ENCODE peak calls at places on chromosome 14, in six cellular contexts. One of them, this sample, is unnamed.

GRCh38 chr14:34018564-34019244 is 67.8 kb upstream of the EGLN3 start:
- DNase-seq in dorsolateral prefrontal cortex: peak
- DNase-seq in esophagus muscularis mucosa: peak
- DNase-seq in IMR-90: no peak
- DNase-seq in psoas muscle: peak
- DNase-seq in OCI-LY7: no peak
- DNase-seq in this sample: peak

GRCh38 chr14:67569011-67569650 is 30.9 kb downstream of the PIGH start:
- DNase-seq in dorsolateral prefrontal cortex: peak
- DNase-seq in esophagus muscularis mucosa: no peak
- DNase-seq in IMR-90: no peak
- DNase-seq in psoas muscle: no peak
- DNase-seq in OCI-LY7: peak
- DNase-seq in this sample: no peak

GRCh38 chr14:94041551-94042346 is 15.6 kb downstream of the OTUB2 start:
- DNase-seq in dorsolateral prefrontal cortex: no peak
- DNase-seq in esophagus muscularis mucosa: no peak
- DNase-seq in IMR-90: peak
- DNase-seq in psoas muscle: no peak
- DNase-seq in OCI-LY7: no peak
- DNase-seq in this sample: peak

GRCh38 chr14:94665121-94665520 is 52.9 kb downstream of the SERPINA3 start:
- DNase-seq in dorsolateral prefrontal cortex: no peak
- DNase-seq in esophagus muscularis mucosa: no peak
- DNase-seq in IMR-90: peak
- DNase-seq in psoas muscle: no peak
- DNase-seq in OCI-LY7: no peak
- DNase-seq in this sample: peak

GRCh38 chr14:55739967-55740707 is 160.1 kb downstream of the KTN1 start:
- DNase-seq in dorsolateral prefrontal cortex: no peak
- DNase-seq in esophagus muscularis mucosa: no peak
- DNase-seq in IMR-90: no peak
- DNase-seq in psoas muscle: peak
- DNase-seq in OCI-LY7: no peak
- DNase-seq in this sample: no peak

GRCh38 chr14:69687963-69688649 is 76.7 kb downstream of the SUSD6 start:
- DNase-seq in dorsolateral prefrontal cortex: peak
- DNase-seq in esophagus muscularis mucosa: no peak
- DNase-seq in IMR-90: no peak
- DNase-seq in psoas muscle: no peak
- DNase-seq in OCI-LY7: no peak
- DNase-seq in this sample: no peak

GRCh38 chr14:35964736-35965135 is 138.6 kb downstream of the BRMS1L start:
- DNase-seq in dorsolateral prefrontal cortex: no peak
- DNase-seq in esophagus muscularis mucosa: peak
- DNase-seq in IMR-90: no peak
- DNase-seq in psoas muscle: no peak
- DNase-seq in OCI-LY7: no peak
- DNase-seq in this sample: no peak

GRCh38 chr14:98194821-98195220 is 1077.2 kb downstream of the BCL11B start:
- DNase-seq in dorsolateral prefrontal cortex: no peak
- DNase-seq in esophagus muscularis mucosa: no peak
- DNase-seq in IMR-90: no peak
- DNase-seq in psoas muscle: no peak
- DNase-seq in OCI-LY7: no peak
- DNase-seq in this sample: no peak

GRCh38 chr14:31435276-31435675 is 14.9 kb upstream of the HEATR5A start:
- DNase-seq in dorsolateral prefrontal cortex: no peak
- DNase-seq in esophagus muscularis mucosa: no peak
- DNase-seq in IMR-90: peak
- DNase-seq in psoas muscle: no peak
- DNase-seq in OCI-LY7: no peak
- DNase-seq in this sample: peak

GRCh38 chr14:81178063-81178462 is 42.7 kb downstream of the GTF2A1 start:
- DNase-seq in dorsolateral prefrontal cortex: no peak
- DNase-seq in esophagus muscularis mucosa: no peak
- DNase-seq in IMR-90: no peak
- DNase-seq in psoas muscle: no peak
- DNase-seq in OCI-LY7: no peak
- DNase-seq in this sample: no peak

GRCh38 chr14:49581209-49581960 is 4.8 kb downstream of the RPS29 start:
- DNase-seq in dorsolateral prefrontal cortex: no peak
- DNase-seq in esophagus muscularis mucosa: no peak
- DNase-seq in IMR-90: no peak
- DNase-seq in psoas muscle: no peak
- DNase-seq in OCI-LY7: no peak
- DNase-seq in this sample: no peak

GRCh38 chr14:64762044-64763034 is 58.1 kb downstream of the PLEKHG3 start:
- DNase-seq in dorsolateral prefrontal cortex: peak
- DNase-seq in esophagus muscularis mucosa: no peak
- DNase-seq in IMR-90: peak
- DNase-seq in psoas muscle: peak
- DNase-seq in OCI-LY7: no peak
- DNase-seq in this sample: peak

GRCh38 chr14:21036746-21037145 is 2.1 kb upstream of the RNASE13 start:
- DNase-seq in dorsolateral prefrontal cortex: no peak
- DNase-seq in esophagus muscularis mucosa: no peak
- DNase-seq in IMR-90: no peak
- DNase-seq in psoas muscle: no peak
- DNase-seq in OCI-LY7: no peak
- DNase-seq in this sample: no peak

GRCh38 chr14:64743061-64743460 is 38.8 kb downstream of the PLEKHG3 start:
- DNase-seq in dorsolateral prefrontal cortex: no peak
- DNase-seq in esophagus muscularis mucosa: no peak
- DNase-seq in IMR-90: no peak
- DNase-seq in psoas muscle: no peak
- DNase-seq in OCI-LY7: no peak
- DNase-seq in this sample: no peak

GRCh38 chr14:67199016-67199415 is 9.8 kb downstream of the GARIN2 start:
- DNase-seq in dorsolateral prefrontal cortex: no peak
- DNase-seq in esophagus muscularis mucosa: no peak
- DNase-seq in IMR-90: peak
- DNase-seq in psoas muscle: no peak
- DNase-seq in OCI-LY7: no peak
- DNase-seq in this sample: no peak

DNA sequence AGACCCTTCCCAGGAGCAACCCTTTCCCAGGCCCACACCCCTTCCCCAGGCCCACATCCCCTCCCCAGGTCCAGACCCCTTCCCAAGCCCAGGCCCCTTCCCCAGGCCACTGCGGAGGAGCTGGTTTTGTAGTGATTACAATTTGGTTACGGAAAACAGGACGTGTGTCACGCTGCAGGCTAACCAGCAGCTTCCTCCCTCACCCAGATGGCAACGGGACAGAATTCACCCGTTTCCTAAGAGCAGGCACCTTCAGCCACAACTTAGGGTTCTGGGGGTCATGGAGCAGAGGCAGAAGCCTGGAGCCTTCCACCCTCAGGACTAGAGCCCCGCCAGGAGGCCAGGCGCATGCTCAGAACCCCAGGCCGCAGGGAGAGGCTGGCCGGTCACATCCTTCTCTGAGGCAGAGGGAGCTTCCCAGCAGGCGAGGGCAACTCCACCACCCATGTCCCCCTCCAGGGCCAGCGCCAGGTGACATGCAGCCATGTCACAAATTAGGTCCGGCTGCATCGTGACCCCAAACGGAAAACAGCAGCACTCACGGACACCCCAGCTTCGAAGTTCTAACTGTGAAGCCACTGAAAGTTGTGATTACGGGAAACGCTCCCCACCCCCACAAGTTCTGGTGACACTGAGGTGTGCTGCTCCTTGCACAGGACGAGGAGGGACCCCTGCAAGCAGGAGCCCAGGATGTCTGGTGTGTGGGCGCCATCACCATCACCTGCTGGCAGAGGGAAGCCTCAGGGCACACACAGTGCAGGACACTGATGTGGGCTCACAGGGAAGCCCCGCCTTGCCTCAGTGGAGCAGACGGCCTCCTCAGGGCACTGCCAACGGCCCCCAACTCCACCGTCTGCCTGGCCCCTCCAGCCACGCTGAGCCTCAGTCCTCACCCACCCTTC is 7.7 kb downstream of the BRF1 start:
- DNase-seq in dorsolateral prefrontal cortex: no peak
- DNase-seq in esophagus muscularis mucosa: no peak
- DNase-seq in IMR-90: no peak
- DNase-seq in psoas muscle: no peak
- DNase-seq in OCI-LY7: no peak
- DNase-seq in this sample: no peak
- H3K4me3 ChIP-seq in dorsolateral prefrontal cortex: no peak
- H3K4me3 ChIP-seq in esophagus muscularis mucosa: no peak
- H3K4me3 ChIP-seq in IMR-90: no peak
- H3K4me3 ChIP-seq in psoas muscle: no peak
- H3K4me3 ChIP-seq in OCI-LY7: no peak
- H3K4me3 ChIP-seq in this sample: no peak

GRCh38 chr14:61560323-61560722 is 135.0 kb upstream of the HIF1A start:
- DNase-seq in dorsolateral prefrontal cortex: no peak
- DNase-seq in esophagus muscularis mucosa: no peak
- DNase-seq in IMR-90: peak
- DNase-seq in psoas muscle: no peak
- DNase-seq in OCI-LY7: no peak
- DNase-seq in this sample: peak

GRCh38 chr14:61557854-61558253 is 137.5 kb upstream of the HIF1A start:
- DNase-seq in dorsolateral prefrontal cortex: no peak
- DNase-seq in esophagus muscularis mucosa: no peak
- DNase-seq in IMR-90: no peak
- DNase-seq in psoas muscle: no peak
- DNase-seq in OCI-LY7: no peak
- DNase-seq in this sample: no peak

GRCh38 chr14:61561144-61561543 is 134.2 kb upstream of the HIF1A start:
- DNase-seq in dorsolateral prefrontal cortex: no peak
- DNase-seq in esophagus muscularis mucosa: no peak
- DNase-seq in IMR-90: peak
- DNase-seq in psoas muscle: no peak
- DNase-seq in OCI-LY7: no peak
- DNase-seq in this sample: peak

GRCh38 chr14:61558271-61558670 is 137.0 kb upstream of the HIF1A start:
- DNase-seq in dorsolateral prefrontal cortex: no peak
- DNase-seq in esophagus muscularis mucosa: no peak
- DNase-seq in IMR-90: no peak
- DNase-seq in psoas muscle: no peak
- DNase-seq in OCI-LY7: no peak
- DNase-seq in this sample: no peak

DNA sequence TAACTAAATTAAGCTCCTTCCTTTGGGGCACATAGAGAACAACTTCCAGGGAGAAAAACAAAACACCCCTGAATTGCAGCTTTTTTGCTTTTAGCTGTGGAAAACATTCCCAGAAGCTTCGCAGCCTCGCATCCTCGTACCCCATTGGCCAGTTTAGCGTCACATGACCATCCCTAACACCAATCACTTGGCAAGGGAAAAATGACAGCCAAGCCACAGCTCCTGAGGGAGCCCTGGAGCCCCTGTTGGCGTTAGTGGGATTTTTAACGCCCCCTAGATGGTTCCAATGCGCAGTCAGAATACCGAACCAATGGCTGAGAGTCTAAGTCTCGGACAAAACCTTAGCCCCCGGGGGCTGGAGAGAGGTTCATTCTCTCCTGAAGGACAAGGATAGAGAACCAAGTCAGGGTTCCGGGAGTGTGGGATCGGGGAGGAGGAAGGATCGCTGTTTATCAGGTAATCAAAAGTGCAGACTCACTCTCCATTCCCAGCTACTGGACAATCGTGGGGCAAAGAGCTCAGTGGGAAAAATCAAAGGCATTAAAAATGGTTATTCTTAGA is 135.6 kb upstream of the HIF1A start:
- DNase-seq in dorsolateral prefrontal cortex: no peak
- DNase-seq in esophagus muscularis mucosa: no peak
- DNase-seq in IMR-90: no peak
- DNase-seq in psoas muscle: no peak
- DNase-seq in OCI-LY7: no peak
- DNase-seq in this sample: no peak
- TF ChIP-seq CTCF in dorsolateral prefrontal cortex: no peak
- TF ChIP-seq CTCF in esophagus muscularis mucosa: no peak
- TF ChIP-seq CTCF in IMR-90: no peak
- TF ChIP-seq CTCF in psoas muscle: no peak
- TF ChIP-seq CTCF in OCI-LY7: no peak
- TF ChIP-seq CTCF in this sample: no peak

DNA sequence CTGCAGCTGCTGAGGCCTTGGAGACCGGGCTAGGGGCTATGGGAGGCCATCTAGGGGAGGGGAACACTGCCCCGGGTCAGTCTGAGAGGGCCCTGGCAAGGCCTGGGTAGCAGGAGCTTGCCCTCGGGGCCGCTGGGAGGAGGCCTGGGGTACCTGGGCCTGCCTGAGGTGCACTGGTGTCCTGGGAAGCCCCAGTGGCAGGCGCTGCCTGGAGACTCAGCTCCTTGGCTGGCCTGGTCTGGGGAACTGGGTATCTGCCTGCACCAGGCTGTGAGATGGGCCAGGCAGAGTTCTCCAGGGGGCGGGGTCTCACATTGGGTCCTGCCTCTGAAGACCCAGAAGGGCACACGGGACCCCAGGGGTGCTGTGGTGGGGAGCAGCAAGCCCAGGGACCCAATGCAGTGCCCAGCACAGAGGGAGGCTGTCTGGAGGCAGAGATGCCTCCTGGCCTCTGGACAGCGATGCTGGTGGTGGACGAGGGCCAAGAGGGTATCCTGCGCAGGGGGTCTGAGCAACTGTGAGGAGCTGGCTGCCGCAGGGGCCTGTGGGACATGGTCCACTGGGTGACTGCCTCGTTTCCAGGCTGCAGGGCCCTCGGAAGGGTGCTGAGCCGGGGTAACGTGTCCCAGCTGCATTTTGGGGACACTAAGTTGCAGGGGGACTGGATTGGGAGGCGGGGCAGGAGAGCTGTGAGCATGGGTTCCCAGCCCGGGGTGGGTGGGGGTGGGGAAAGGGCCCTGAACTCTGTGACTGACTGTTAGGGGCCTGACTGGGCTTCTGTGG is 7.5 kb upstream of the MTA1 start:
- DNase-seq in dorsolateral prefrontal cortex: no peak
- DNase-seq in esophagus muscularis mucosa: no peak
- DNase-seq in IMR-90: no peak
- DNase-seq in psoas muscle: peak
- DNase-seq in OCI-LY7: no peak
- DNase-seq in this sample: no peak
- H3K4me3 ChIP-seq in dorsolateral prefrontal cortex: no peak
- H3K4me3 ChIP-seq in esophagus muscularis mucosa: no peak
- H3K4me3 ChIP-seq in IMR-90: no peak
- H3K4me3 ChIP-seq in psoas muscle: no peak
- H3K4me3 ChIP-seq in OCI-LY7: no peak
- H3K4me3 ChIP-seq in this sample: no peak

GRCh38 chr14:103803661-103804060 is 43.7 kb downstream of the PPP1R13B start:
- DNase-seq in dorsolateral prefrontal cortex: no peak
- DNase-seq in esophagus muscularis mucosa: no peak
- DNase-seq in IMR-90: peak
- DNase-seq in psoas muscle: no peak
- DNase-seq in OCI-LY7: no peak
- DNase-seq in this sample: peak

GRCh38 chr14:103811189-103811588 is 36.2 kb downstream of the PPP1R13B start:
- DNase-seq in dorsolateral prefrontal cortex: no peak
- DNase-seq in esophagus muscularis mucosa: no peak
- DNase-seq in IMR-90: no peak
- DNase-seq in psoas muscle: no peak
- DNase-seq in OCI-LY7: no peak
- DNase-seq in this sample: no peak

GRCh38 chr14:103806805-103807204 is 40.6 kb downstream of the PPP1R13B start:
- DNase-seq in dorsolateral prefrontal cortex: no peak
- DNase-seq in esophagus muscularis mucosa: no peak
- DNase-seq in IMR-90: no peak
- DNase-seq in psoas muscle: no peak
- DNase-seq in OCI-LY7: peak
- DNase-seq in this sample: no peak

GRCh38 chr14:103805708-103806107 is 41.7 kb downstream of the PPP1R13B start:
- DNase-seq in dorsolateral prefrontal cortex: no peak
- DNase-seq in esophagus muscularis mucosa: no peak
- DNase-seq in IMR-90: no peak
- DNase-seq in psoas muscle: no peak
- DNase-seq in OCI-LY7: no peak
- DNase-seq in this sample: no peak

GRCh38 chr14:103808403-103809001 is 38.9 kb downstream of the PPP1R13B start:
- DNase-seq in dorsolateral prefrontal cortex: peak
- DNase-seq in esophagus muscularis mucosa: peak
- DNase-seq in IMR-90: peak
- DNase-seq in psoas muscle: peak
- DNase-seq in OCI-LY7: peak
- DNase-seq in this sample: peak
- TF ChIP-seq CTCF in dorsolateral prefrontal cortex: peak
- TF ChIP-seq CTCF in esophagus muscularis mucosa: peak
- TF ChIP-seq CTCF in IMR-90: peak
- TF ChIP-seq CTCF in psoas muscle: peak
- TF ChIP-seq CTCF in OCI-LY7: peak
- TF ChIP-seq CTCF in this sample: peak

This sample was measured in fibroblast of pulmonary artery.